ENCODE peak calls at places on chromosomes 13 and 19, in seven cellular contexts. One of them, this sample, is unnamed.

GRCh38 chr13:41520699-41521630 is 63.6 kb downstream of the RGCC start:
- DNase-seq in ovary: no peak
- DNase-seq in HAP-1: no peak
- DNase-seq in HT1080: no peak
- DNase-seq in NCI-H82: no peak
- DNase-seq in spleen: no peak
- DNase-seq in EH: peak
- DNase-seq in this sample: no peak

GRCh38 chr19:8302357-8302691 is 5.8 kb downstream of the CD320 start:
- DNase-seq in HAP-1: peak
- DNase-seq in EH: no peak
- DNase-seq in HT1080: no peak
- DNase-seq in spleen: peak
- DNase-seq in NCI-H82: peak
- DNase-seq in ovary: peak
- DNase-seq in this sample: no peak

GRCh38 chr13:95709101-95709500 is 32.2 kb downstream of the DNAJC3 start:
- DNase-seq in HAP-1: no peak
- DNase-seq in spleen: no peak
- DNase-seq in HT1080: no peak
- DNase-seq in NCI-H82: no peak
- DNase-seq in ovary: no peak
- DNase-seq in EH: no peak
- DNase-seq in this sample: no peak

GRCh38 chr13:46490129-46490528 is 62.8 kb upstream of the LRCH1 start:
- DNase-seq in HAP-1: no peak
- DNase-seq in NCI-H82: peak
- DNase-seq in ovary: no peak
- DNase-seq in spleen: no peak
- DNase-seq in HT1080: no peak
- DNase-seq in EH: no peak
- DNase-seq in this sample: peak

GRCh38 chr13:23322353-23323336 is 110.9 kb downstream of the SACS start:
- DNase-seq in spleen: no peak
- DNase-seq in HT1080: no peak
- DNase-seq in NCI-H82: no peak
- DNase-seq in EH: no peak
- DNase-seq in ovary: no peak
- DNase-seq in HAP-1: no peak
- DNase-seq in this sample: no peak

GRCh38 chr13:52010890-52011689 is at the start of gene ATP7B:
- DNase-seq in HAP-1: peak
- DNase-seq in HT1080: peak
- DNase-seq in spleen: peak
- DNase-seq in NCI-H82: peak
- DNase-seq in ovary: no peak
- DNase-seq in EH: peak
- DNase-seq in this sample: no peak

GRCh38 chr19:17328517-17329060 is 6.1 kb downstream of the ANO8 start:
- DNase-seq in NCI-H82: no peak
- DNase-seq in spleen: no peak
- DNase-seq in HT1080: no peak
- DNase-seq in ovary: no peak
- DNase-seq in HAP-1: no peak
- DNase-seq in EH: no peak
- DNase-seq in this sample: no peak

GRCh38 chr13:42968906-42969305 is 23.1 kb downstream of the EPSTI1 start:
- DNase-seq in spleen: no peak
- DNase-seq in HAP-1: peak
- DNase-seq in ovary: no peak
- DNase-seq in NCI-H82: no peak
- DNase-seq in HT1080: no peak
- DNase-seq in EH: no peak
- DNase-seq in this sample: no peak

GRCh38 chr19:6668696-6669095 is 1.3 kb downstream of the TNFSF14 start:
- DNase-seq in NCI-H82: no peak
- DNase-seq in spleen: peak
- DNase-seq in HAP-1: no peak
- DNase-seq in ovary: no peak
- DNase-seq in EH: no peak
- DNase-seq in HT1080: no peak
- DNase-seq in this sample: no peak

GRCh38 chr13:113907637-113908617 is 44.1 kb upstream of the GAS6 start:
- DNase-seq in ovary: peak
- DNase-seq in NCI-H82: no peak
- DNase-seq in HAP-1: no peak
- DNase-seq in HT1080: peak
- DNase-seq in spleen: no peak
- DNase-seq in EH: peak
- DNase-seq in this sample: no peak

GRCh38 chr19:38304866-38305429 is 897 bp downstream of the C19orf33 start:
- DNase-seq in ovary: peak
- DNase-seq in EH: no peak
- DNase-seq in HT1080: no peak
- DNase-seq in HAP-1: peak
- DNase-seq in spleen: peak
- DNase-seq in NCI-H82: peak
- DNase-seq in this sample: peak

This sample was measured in retina.